ENCODE peak calls at places on chromosomes 16 and 17, in seven cellular contexts. One of them, this sample, is unnamed.

GRCh38 chr16:16143038-16143763 is 80.1 kb downstream of the ABCC6 start:
- DNase-seq in fibroblast of pulmonary artery: no peak
- DNase-seq in GM12865: peak; percentile 23
- DNase-seq in CD8-positive, alpha-beta T cell: no peak
- DNase-seq in coronary artery: no peak
- DNase-seq in endodermal cell: peak; percentile 84
- DNase-seq in brain microvascular endothelial cell: peak; percentile 6
- DNase-seq in this sample: no peak

GRCh38 chr16:20743591-20743990 is 2.0 kb upstream of the THUMPD1 start:
- DNase-seq in fibroblast of pulmonary artery: no peak
- DNase-seq in GM12865: no peak
- DNase-seq in CD8-positive, alpha-beta T cell: no peak
- DNase-seq in coronary artery: no peak
- DNase-seq in endodermal cell: no peak
- DNase-seq in brain microvascular endothelial cell: no peak
- DNase-seq in this sample: no peak

GRCh38 chr16:1042776-1043349 is 29.7 kb upstream of the SSTR5 start:
- DNase-seq in fibroblast of pulmonary artery: no peak
- DNase-seq in GM12865: no peak
- DNase-seq in CD8-positive, alpha-beta T cell: no peak
- DNase-seq in coronary artery: no peak
- DNase-seq in endodermal cell: no peak
- DNase-seq in brain microvascular endothelial cell: no peak
- DNase-seq in this sample: no peak

GRCh38 chr16:76518791-76519190 is 241.6 kb downstream of the CNTNAP4 start:
- DNase-seq in fibroblast of pulmonary artery: no peak
- DNase-seq in GM12865: no peak
- DNase-seq in CD8-positive, alpha-beta T cell: no peak
- DNase-seq in coronary artery: no peak
- DNase-seq in endodermal cell: peak; percentile 60
- DNase-seq in brain microvascular endothelial cell: no peak
- DNase-seq in this sample: no peak

GRCh38 chr16:3431779-3432219 is 11.5 kb downstream of the ZNF597 start:
- DNase-seq in fibroblast of pulmonary artery: peak; percentile 22
- DNase-seq in GM12865: no peak
- DNase-seq in CD8-positive, alpha-beta T cell: peak; percentile 72
- DNase-seq in coronary artery: no peak
- DNase-seq in endodermal cell: no peak
- DNase-seq in brain microvascular endothelial cell: peak; percentile 12
- DNase-seq in this sample: no peak

GRCh38 chr17:62705781-62706597 is 78.5 kb downstream of the MRC2 start:
- DNase-seq in fibroblast of pulmonary artery: peak; percentile 41
- DNase-seq in GM12865: no peak
- DNase-seq in CD8-positive, alpha-beta T cell: no peak
- DNase-seq in coronary artery: no peak
- DNase-seq in endodermal cell: peak; percentile 91
- DNase-seq in brain microvascular endothelial cell: no peak
- DNase-seq in this sample: no peak

GRCh38 chr17:14355556-14355955 is 54.7 kb downstream of the HS3ST3B1 start:
- DNase-seq in fibroblast of pulmonary artery: no peak
- DNase-seq in GM12865: no peak
- DNase-seq in CD8-positive, alpha-beta T cell: no peak
- DNase-seq in coronary artery: no peak
- DNase-seq in endodermal cell: peak; percentile 72
- DNase-seq in brain microvascular endothelial cell: no peak
- DNase-seq in this sample: no peak

GRCh38 chr17:73043686-73044581 is 48.6 kb downstream of the SLC39A11 start:
- DNase-seq in fibroblast of pulmonary artery: peak; percentile 92
- DNase-seq in GM12865: peak; percentile 12
- DNase-seq in CD8-positive, alpha-beta T cell: no peak
- DNase-seq in coronary artery: no peak
- DNase-seq in endodermal cell: no peak
- DNase-seq in brain microvascular endothelial cell: peak; percentile 68
- DNase-seq in this sample: no peak

GRCh38 chr17:45287526-45288264 is 25.8 kb upstream of the SPATA32 start:
- DNase-seq in fibroblast of pulmonary artery: no peak
- DNase-seq in GM12865: no peak
- DNase-seq in CD8-positive, alpha-beta T cell: no peak
- DNase-seq in coronary artery: no peak
- DNase-seq in endodermal cell: no peak
- DNase-seq in brain microvascular endothelial cell: no peak
- DNase-seq in this sample: no peak

GRCh38 chr17:9672266-9672665 is 26.9 kb downstream of the USP43 start:
- DNase-seq in fibroblast of pulmonary artery: no peak
- DNase-seq in GM12865: no peak
- DNase-seq in CD8-positive, alpha-beta T cell: no peak
- DNase-seq in coronary artery: no peak
- DNase-seq in endodermal cell: no peak
- DNase-seq in brain microvascular endothelial cell: no peak
- DNase-seq in this sample: no peak

GRCh38 chr17:73351764-73352163 is 40.0 kb upstream of the CDC42EP4 start:
- DNase-seq in fibroblast of pulmonary artery: no peak
- DNase-seq in GM12865: no peak
- DNase-seq in CD8-positive, alpha-beta T cell: no peak
- DNase-seq in coronary artery: no peak
- DNase-seq in endodermal cell: peak; percentile 69
- DNase-seq in brain microvascular endothelial cell: no peak
- DNase-seq in this sample: no peak

GRCh38 chr17:34207572-34207971 is 47.5 kb upstream of the CCL2 start:
- DNase-seq in fibroblast of pulmonary artery: no peak
- DNase-seq in GM12865: no peak
- DNase-seq in CD8-positive, alpha-beta T cell: no peak
- DNase-seq in coronary artery: no peak
- DNase-seq in endodermal cell: no peak
- DNase-seq in brain microvascular endothelial cell: no peak
- DNase-seq in this sample: no peak

GRCh38 chr17:38611070-38611786 is 5.5 kb upstream of the SRCIN1 start:
- DNase-seq in fibroblast of pulmonary artery: no peak
- DNase-seq in GM12865: no peak
- DNase-seq in CD8-positive, alpha-beta T cell: no peak
- DNase-seq in coronary artery: no peak
- DNase-seq in endodermal cell: no peak
- DNase-seq in brain microvascular endothelial cell: no peak
- DNase-seq in this sample: no peak

GRCh38 chr17:16013943-16014407 is 14.4 kb downstream of the TTC19 start:
- DNase-seq in fibroblast of pulmonary artery: peak; percentile 91
- DNase-seq in GM12865: no peak
- DNase-seq in CD8-positive, alpha-beta T cell: no peak
- DNase-seq in coronary artery: no peak
- DNase-seq in endodermal cell: no peak
- DNase-seq in brain microvascular endothelial cell: peak; percentile 65
- DNase-seq in this sample: peak; percentile 65

GRCh38 chr16:16025214-16025968 is 76.0 kb downstream of the ABCC1 start:
- DNase-seq in fibroblast of pulmonary artery: peak; percentile 79
- DNase-seq in GM12865: peak; percentile 86
- DNase-seq in CD8-positive, alpha-beta T cell: no peak
- DNase-seq in coronary artery: no peak
- DNase-seq in endodermal cell: no peak
- DNase-seq in brain microvascular endothelial cell: peak; percentile 93
- DNase-seq in this sample: no peak

GRCh38 chr16:73199214-73199613 is 151.3 kb upstream of the ZFHX3 start:
- DNase-seq in fibroblast of pulmonary artery: no peak
- DNase-seq in GM12865: no peak
- DNase-seq in CD8-positive, alpha-beta T cell: no peak
- DNase-seq in coronary artery: no peak
- DNase-seq in endodermal cell: no peak
- DNase-seq in brain microvascular endothelial cell: no peak
- DNase-seq in this sample: no peak

GRCh38 chr17:16005641-16006040 is 6.0 kb downstream of the TTC19 start:
- DNase-seq in fibroblast of pulmonary artery: no peak
- DNase-seq in GM12865: no peak
- DNase-seq in CD8-positive, alpha-beta T cell: no peak
- DNase-seq in coronary artery: no peak
- DNase-seq in endodermal cell: no peak
- DNase-seq in brain microvascular endothelial cell: no peak
- DNase-seq in this sample: no peak

GRCh38 chr17:42984486-42984885 is 4.1 kb downstream of the RUNDC1 start:
- DNase-seq in fibroblast of pulmonary artery: peak; percentile 83
- DNase-seq in GM12865: no peak
- DNase-seq in CD8-positive, alpha-beta T cell: no peak
- DNase-seq in coronary artery: no peak
- DNase-seq in endodermal cell: no peak
- DNase-seq in brain microvascular endothelial cell: no peak
- DNase-seq in this sample: no peak

GRCh38 chr17:42980766-42981397 is 517 bp downstream of the RUNDC1 start:
- DNase-seq in fibroblast of pulmonary artery: peak; percentile 56
- DNase-seq in GM12865: peak; percentile 80
- DNase-seq in CD8-positive, alpha-beta T cell: peak; percentile 52
- DNase-seq in coronary artery: no peak
- DNase-seq in endodermal cell: peak; percentile 85
- DNase-seq in brain microvascular endothelial cell: peak; percentile 54
- DNase-seq in this sample: no peak

GRCh38 chr17:42979511-42980273 is at the start of gene PTGES3L:
- DNase-seq in fibroblast of pulmonary artery: peak; percentile 49
- DNase-seq in GM12865: peak; percentile 52
- DNase-seq in CD8-positive, alpha-beta T cell: no peak
- DNase-seq in coronary artery: peak; percentile 78
- DNase-seq in endodermal cell: peak; percentile 91
- DNase-seq in brain microvascular endothelial cell: peak; percentile 33
- DNase-seq in this sample: no peak

GRCh38 chr17:42980274-42980765 is at the start of gene RUNDC1:
- DNase-seq in fibroblast of pulmonary artery: peak; percentile 82
- DNase-seq in GM12865: peak; percentile 94
- DNase-seq in CD8-positive, alpha-beta T cell: peak; percentile 94
- DNase-seq in coronary artery: peak; percentile 92
- DNase-seq in endodermal cell: peak; percentile 98
- DNase-seq in brain microvascular endothelial cell: peak; percentile 82
- DNase-seq in this sample: no peak

GRCh38 chr17:42982266-42982665 is 1.9 kb downstream of the RUNDC1 start:
- DNase-seq in fibroblast of pulmonary artery: no peak
- DNase-seq in GM12865: no peak
- DNase-seq in CD8-positive, alpha-beta T cell: no peak
- DNase-seq in coronary artery: no peak
- DNase-seq in endodermal cell: no peak
- DNase-seq in brain microvascular endothelial cell: no peak
- DNase-seq in this sample: no peak
- H3K4me3 ChIP-seq in fibroblast of pulmonary artery: no peak overlapping the region
- H3K4me3 ChIP-seq in GM12865: no peak overlapping the region
- H3K4me3 ChIP-seq in CD8-positive, alpha-beta T cell: no peak overlapping the region
- H3K4me3 ChIP-seq in coronary artery: no peak overlapping the region
- H3K4me3 ChIP-seq in endodermal cell: peak overlapping the region; percentile 86
- H3K4me3 ChIP-seq in brain microvascular endothelial cell: no peak overlapping the region
- H3K4me3 ChIP-seq in this sample: no peak overlapping the region

GRCh38 chr17:6425407-6425806 is 9.5 kb downstream of the AIPL1 start:
- DNase-seq in fibroblast of pulmonary artery: no peak
- DNase-seq in GM12865: no peak
- DNase-seq in CD8-positive, alpha-beta T cell: no peak
- DNase-seq in coronary artery: no peak
- DNase-seq in endodermal cell: no peak
- DNase-seq in brain microvascular endothelial cell: no peak
- DNase-seq in this sample: no peak

GRCh38 chr17:6428207-6428965 is 6.5 kb downstream of the AIPL1 start:
- DNase-seq in fibroblast of pulmonary artery: no peak
- DNase-seq in GM12865: no peak
- DNase-seq in CD8-positive, alpha-beta T cell: no peak
- DNase-seq in coronary artery: no peak
- DNase-seq in endodermal cell: no peak
- DNase-seq in brain microvascular endothelial cell: no peak
- DNase-seq in this sample: no peak

GRCh38 chr17:6429266-6429665 is 5.7 kb downstream of the AIPL1 start:
- DNase-seq in fibroblast of pulmonary artery: no peak
- DNase-seq in GM12865: no peak
- DNase-seq in CD8-positive, alpha-beta T cell: no peak
- DNase-seq in coronary artery: no peak
- DNase-seq in endodermal cell: no peak
- DNase-seq in brain microvascular endothelial cell: no peak
- DNase-seq in this sample: no peak

GRCh38 chr17:6426356-6427101 is 8.4 kb downstream of the AIPL1 start:
- DNase-seq in fibroblast of pulmonary artery: no peak
- DNase-seq in GM12865: no peak
- DNase-seq in CD8-positive, alpha-beta T cell: no peak
- DNase-seq in coronary artery: no peak
- DNase-seq in endodermal cell: no peak
- DNase-seq in brain microvascular endothelial cell: no peak
- DNase-seq in this sample: no peak

GRCh38 chr17:6427284-6427781 is 7.6 kb downstream of the AIPL1 start:
- DNase-seq in fibroblast of pulmonary artery: no peak
- DNase-seq in GM12865: peak; percentile 74
- DNase-seq in CD8-positive, alpha-beta T cell: no peak
- DNase-seq in coronary artery: no peak
- DNase-seq in endodermal cell: no peak
- DNase-seq in brain microvascular endothelial cell: peak; percentile 40
- DNase-seq in this sample: no peak
- TF ChIP-seq CTCF in fibroblast of pulmonary artery: no peak
- TF ChIP-seq CTCF in GM12865: no peak
- TF ChIP-seq CTCF in CD8-positive, alpha-beta T cell: no peak
- TF ChIP-seq CTCF in coronary artery: no peak
- TF ChIP-seq CTCF in endodermal cell: no peak
- TF ChIP-seq CTCF in brain microvascular endothelial cell: peak; percentile 5
- TF ChIP-seq CTCF in this sample: no peak

GRCh38 chr17:81518113-81518784 is 5.7 kb upstream of the ACTG1 start:
- DNase-seq in fibroblast of pulmonary artery: no peak
- DNase-seq in GM12865: peak; percentile 51
- DNase-seq in CD8-positive, alpha-beta T cell: no peak
- DNase-seq in coronary artery: no peak
- DNase-seq in endodermal cell: peak; percentile 86
- DNase-seq in brain microvascular endothelial cell: no peak
- DNase-seq in this sample: no peak
- H3K4me3 ChIP-seq in fibroblast of pulmonary artery: peak overlapping the region; percentile 24
- H3K4me3 ChIP-seq in GM12865: peak overlapping the region; percentile 90
- H3K4me3 ChIP-seq in CD8-positive, alpha-beta T cell: peak overlapping the region; percentile 60
- H3K4me3 ChIP-seq in coronary artery: peak overlapping the region; percentile 97
- H3K4me3 ChIP-seq in endodermal cell: peak overlapping the region; percentile 71
- H3K4me3 ChIP-seq in brain microvascular endothelial cell: peak overlapping the region; percentile 40
- H3K4me3 ChIP-seq in this sample: peak overlapping the region; percentile 33

DNA sequence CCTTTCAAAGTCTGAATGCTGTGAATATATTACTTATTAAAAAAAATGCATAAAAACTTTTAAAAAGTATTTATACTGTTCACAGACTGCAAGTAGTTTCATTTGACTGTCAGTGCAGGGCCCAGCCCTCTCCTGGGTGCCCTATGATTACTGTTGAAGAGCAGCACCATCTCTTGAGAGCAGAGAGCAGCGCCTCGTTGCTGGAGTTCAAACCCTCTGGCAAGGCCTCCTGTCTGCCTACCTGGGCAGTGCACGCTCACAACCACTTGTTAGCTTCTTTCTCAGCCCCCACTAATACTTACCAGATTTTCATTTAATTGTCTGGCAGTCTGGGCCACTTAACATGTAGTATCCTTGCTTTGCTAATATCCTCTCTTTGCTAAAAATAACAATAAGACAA is 233.4 kb downstream of the PHKB start:
- DNase-seq in fibroblast of pulmonary artery: no peak
- DNase-seq in GM12865: no peak
- DNase-seq in CD8-positive, alpha-beta T cell: no peak
- DNase-seq in coronary artery: no peak
- DNase-seq in endodermal cell: peak; percentile 57
- DNase-seq in brain microvascular endothelial cell: no peak
- DNase-seq in this sample: no peak
- TF ChIP-seq CTCF in fibroblast of pulmonary artery: no peak
- TF ChIP-seq CTCF in GM12865: no peak
- TF ChIP-seq CTCF in CD8-positive, alpha-beta T cell: no peak
- TF ChIP-seq CTCF in coronary artery: no peak
- TF ChIP-seq CTCF in endodermal cell: peak; percentile 71
- TF ChIP-seq CTCF in brain microvascular endothelial cell: peak; percentile 14
- TF ChIP-seq CTCF in this sample: no peak

GRCh38 chr17:76139801-76140660 is 1.0 kb downstream of the FOXJ1 start:
- DNase-seq in fibroblast of pulmonary artery: no peak
- DNase-seq in GM12865: peak; percentile 29
- DNase-seq in CD8-positive, alpha-beta T cell: peak; percentile 77
- DNase-seq in coronary artery: no peak
- DNase-seq in endodermal cell: peak; percentile 80
- DNase-seq in brain microvascular endothelial cell: no peak
- DNase-seq in this sample: no peak
- H3K4me3 ChIP-seq in fibroblast of pulmonary artery: no peak overlapping the region
- H3K4me3 ChIP-seq in GM12865: no peak overlapping the region
- H3K4me3 ChIP-seq in CD8-positive, alpha-beta T cell: peak overlapping the region; percentile 67
- H3K4me3 ChIP-seq in coronary artery: peak overlapping the region; percentile 76
- H3K4me3 ChIP-seq in endodermal cell: peak overlapping the region; percentile 79
- H3K4me3 ChIP-seq in brain microvascular endothelial cell: no peak overlapping the region
- H3K4me3 ChIP-seq in this sample: no peak overlapping the region

GRCh38 chr17:57401556-57402488 is 145.5 kb downstream of the MSI2 start:
- DNase-seq in fibroblast of pulmonary artery: no peak
- DNase-seq in GM12865: peak; percentile 17
- DNase-seq in CD8-positive, alpha-beta T cell: no peak
- DNase-seq in coronary artery: no peak
- DNase-seq in endodermal cell: peak; percentile 86
- DNase-seq in brain microvascular endothelial cell: no peak
- DNase-seq in this sample: no peak
- TF ChIP-seq CTCF in fibroblast of pulmonary artery: no peak
- TF ChIP-seq CTCF in GM12865: no peak
- TF ChIP-seq CTCF in CD8-positive, alpha-beta T cell: no peak
- TF ChIP-seq CTCF in coronary artery: no peak
- TF ChIP-seq CTCF in endodermal cell: peak; percentile 69
- TF ChIP-seq CTCF in brain microvascular endothelial cell: peak; percentile 20
- TF ChIP-seq CTCF in this sample: no peak